ENCODE peak calls at places on chromosomes 5 and 9, in four cellular contexts. One of them, this sample, is unnamed. For H3K4me1, the result is how much of the 10 kb centered on the place peaks cover.

GRCh38 chr5:139133237-139133636 is 64.9 kb downstream of the SIL1 start:
- DNase-seq in CD8-positive, alpha-beta memory T cell: no peak
- DNase-seq in gastrocnemius medialis: no peak
- DNase-seq in suprapubic skin: no peak
- DNase-seq in this sample: no peak

GRCh38 chr5:33650911-33651310 is 210.1 kb downstream of the TARS1 start:
- DNase-seq in CD8-positive, alpha-beta memory T cell: no peak
- DNase-seq in gastrocnemius medialis: no peak
- DNase-seq in suprapubic skin: no peak
- DNase-seq in this sample: no peak

GRCh38 chr5:131994533-131995226 is 16.8 kb downstream of the ACSL6 start:
- DNase-seq in CD8-positive, alpha-beta memory T cell: no peak
- DNase-seq in gastrocnemius medialis: no peak
- DNase-seq in suprapubic skin: no peak
- DNase-seq in this sample: no peak

GRCh38 chr9:34546102-34546833 is 23.5 kb upstream of the ENHO start:
- DNase-seq in CD8-positive, alpha-beta memory T cell: no peak
- DNase-seq in gastrocnemius medialis: no peak
- DNase-seq in suprapubic skin: no peak
- DNase-seq in this sample: no peak

GRCh38 chr5:158899201-158899600 is 200.5 kb downstream of the EBF1 start:
- DNase-seq in CD8-positive, alpha-beta memory T cell: no peak
- DNase-seq in gastrocnemius medialis: no peak
- DNase-seq in suprapubic skin: no peak
- DNase-seq in this sample: no peak

GRCh38 chr5:81397169-81397568 is 3.2 kb upstream of the ACOT12 start:
- DNase-seq in CD8-positive, alpha-beta memory T cell: no peak
- DNase-seq in gastrocnemius medialis: no peak
- DNase-seq in suprapubic skin: no peak
- DNase-seq in this sample: no peak

GRCh38 chr5:28954074-28954473 is 1915.7 kb upstream of the CDH9 start:
- DNase-seq in CD8-positive, alpha-beta memory T cell: no peak
- DNase-seq in gastrocnemius medialis: no peak
- DNase-seq in suprapubic skin: no peak
- DNase-seq in this sample: no peak

GRCh38 chr9:29691758-29692407 is 2118.6 kb upstream of the C9orf72 start:
- DNase-seq in CD8-positive, alpha-beta memory T cell: no peak
- DNase-seq in gastrocnemius medialis: no peak
- DNase-seq in suprapubic skin: no peak
- DNase-seq in this sample: no peak

GRCh38 chr5:142655339-142656267 is 30.3 kb downstream of the FGF1 start:
- DNase-seq in CD8-positive, alpha-beta memory T cell: peak
- DNase-seq in gastrocnemius medialis: peak
- DNase-seq in suprapubic skin: no peak
- DNase-seq in this sample: peak

GRCh38 chr9:135951889-135952663 is 9.1 kb downstream of the UBAC1 start:
- DNase-seq in CD8-positive, alpha-beta memory T cell: no peak
- DNase-seq in gastrocnemius medialis: peak
- DNase-seq in suprapubic skin: no peak
- DNase-seq in this sample: no peak

GRCh38 chr5:108801301-108801700 is 53.6 kb downstream of the FER start:
- DNase-seq in CD8-positive, alpha-beta memory T cell: no peak
- DNase-seq in gastrocnemius medialis: no peak
- DNase-seq in suprapubic skin: no peak
- DNase-seq in this sample: no peak

GRCh38 chr5:153613143-153613542 is 122.7 kb downstream of the GRIA1 start:
- DNase-seq in CD8-positive, alpha-beta memory T cell: no peak
- DNase-seq in gastrocnemius medialis: no peak
- DNase-seq in suprapubic skin: no peak
- DNase-seq in this sample: no peak

GRCh38 chr5:177596775-177597238 is 3.1 kb upstream of the B4GALT7 start:
- DNase-seq in CD8-positive, alpha-beta memory T cell: no peak
- DNase-seq in gastrocnemius medialis: no peak
- DNase-seq in suprapubic skin: no peak
- DNase-seq in this sample: no peak

GRCh38 chr5:107635276-107635675 is 35.5 kb downstream of the EFNA5 start:
- DNase-seq in CD8-positive, alpha-beta memory T cell: no peak
- DNase-seq in gastrocnemius medialis: no peak
- DNase-seq in suprapubic skin: no peak
- DNase-seq in this sample: no peak

GRCh38 chr5:143231426-143231825 is 172.1 kb downstream of the NR3C1 start:
- DNase-seq in CD8-positive, alpha-beta memory T cell: no peak
- DNase-seq in gastrocnemius medialis: no peak
- DNase-seq in suprapubic skin: no peak
- DNase-seq in this sample: no peak

GRCh38 chr5:109479260-109479860 is 69.6 kb upstream of the PJA2 start:
- DNase-seq in CD8-positive, alpha-beta memory T cell: no peak
- DNase-seq in gastrocnemius medialis: no peak
- DNase-seq in suprapubic skin: no peak
- DNase-seq in this sample: no peak

DNA sequence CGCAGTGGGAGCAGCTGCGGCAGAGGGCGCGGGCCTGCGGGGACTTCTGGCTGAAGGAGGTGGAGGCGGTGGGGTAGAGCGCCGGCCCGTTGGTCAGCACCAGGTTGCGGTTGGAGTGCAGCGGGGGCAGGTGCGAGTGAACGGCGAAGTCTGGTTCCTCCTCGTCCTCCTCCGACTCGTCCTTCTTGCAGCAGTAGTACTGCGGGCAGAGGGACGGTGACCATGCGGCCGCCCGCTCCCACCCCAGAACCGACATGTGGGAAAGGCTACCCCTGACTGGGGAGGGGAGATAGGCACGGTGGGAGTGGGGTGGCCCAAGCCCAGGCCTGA is 30.0 kb downstream of the FAM163B start:
- DNase-seq in CD8-positive, alpha-beta memory T cell: no peak
- DNase-seq in gastrocnemius medialis: no peak
- DNase-seq in suprapubic skin: no peak
- DNase-seq in this sample: no peak
- H3K4me1 ChIP-seq in CD8-positive, alpha-beta memory T cell: under half
- H3K4me1 ChIP-seq in gastrocnemius medialis: under half
- H3K4me1 ChIP-seq in suprapubic skin: under half
- H3K4me1 ChIP-seq in this sample: under half

GRCh38 chr5:55110156-55110680 is 7.8 kb downstream of the GZMA start:
- DNase-seq in CD8-positive, alpha-beta memory T cell: no peak
- DNase-seq in gastrocnemius medialis: no peak
- DNase-seq in suprapubic skin: no peak
- DNase-seq in this sample: no peak
- H3K4me1 ChIP-seq in CD8-positive, alpha-beta memory T cell: under half
- H3K4me1 ChIP-seq in gastrocnemius medialis: under half
- H3K4me1 ChIP-seq in suprapubic skin: under half
- H3K4me1 ChIP-seq in this sample: under half

DNA sequence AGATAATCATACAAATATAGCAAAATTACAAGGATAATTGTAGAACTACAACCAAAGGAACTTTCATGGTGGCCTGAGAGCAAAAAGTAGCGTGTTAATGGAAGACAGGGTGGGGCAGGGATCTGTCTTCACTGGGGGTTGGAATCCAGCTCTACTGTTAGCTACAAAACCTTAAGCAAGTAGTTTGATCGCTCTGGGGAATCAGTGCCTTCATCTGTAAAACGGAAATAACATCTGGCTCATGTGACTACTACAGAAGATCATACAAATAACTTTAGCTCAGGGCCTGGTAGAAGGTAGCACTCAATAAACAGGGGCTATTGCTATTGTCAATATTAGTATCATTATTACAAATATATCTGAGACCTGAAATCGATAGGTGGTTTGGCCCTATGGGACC is 40.4 kb downstream of the ZNF608 start:
- DNase-seq in CD8-positive, alpha-beta memory T cell: no peak
- DNase-seq in gastrocnemius medialis: no peak
- DNase-seq in suprapubic skin: no peak
- DNase-seq in this sample: no peak
- H3K4me1 ChIP-seq in CD8-positive, alpha-beta memory T cell: under half
- H3K4me1 ChIP-seq in gastrocnemius medialis: half or more
- H3K4me1 ChIP-seq in suprapubic skin: under half
- H3K4me1 ChIP-seq in this sample: under half

DNA sequence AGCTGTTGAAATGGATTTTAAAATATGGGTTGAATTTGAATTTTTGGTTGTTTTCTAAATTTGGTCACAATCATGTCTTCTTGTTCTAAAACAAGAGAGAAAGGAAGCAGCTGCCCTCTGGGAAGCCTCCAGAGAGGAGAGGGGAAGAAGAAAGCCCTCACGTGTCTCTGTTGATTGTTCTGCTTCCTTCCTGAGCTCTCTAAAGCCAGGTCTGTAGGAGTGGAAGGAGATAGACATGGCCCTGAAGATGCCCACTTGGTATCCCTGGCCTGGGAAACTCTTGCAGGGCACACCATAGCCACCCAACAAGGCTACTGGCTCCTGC is 59.6 kb downstream of the GALNT12 start:
- DNase-seq in CD8-positive, alpha-beta memory T cell: no peak
- DNase-seq in gastrocnemius medialis: no peak
- DNase-seq in suprapubic skin: no peak
- DNase-seq in this sample: no peak
- H3K4me1 ChIP-seq in CD8-positive, alpha-beta memory T cell: under half
- H3K4me1 ChIP-seq in gastrocnemius medialis: under half
- H3K4me1 ChIP-seq in suprapubic skin: under half
- H3K4me1 ChIP-seq in this sample: under half

DNA sequence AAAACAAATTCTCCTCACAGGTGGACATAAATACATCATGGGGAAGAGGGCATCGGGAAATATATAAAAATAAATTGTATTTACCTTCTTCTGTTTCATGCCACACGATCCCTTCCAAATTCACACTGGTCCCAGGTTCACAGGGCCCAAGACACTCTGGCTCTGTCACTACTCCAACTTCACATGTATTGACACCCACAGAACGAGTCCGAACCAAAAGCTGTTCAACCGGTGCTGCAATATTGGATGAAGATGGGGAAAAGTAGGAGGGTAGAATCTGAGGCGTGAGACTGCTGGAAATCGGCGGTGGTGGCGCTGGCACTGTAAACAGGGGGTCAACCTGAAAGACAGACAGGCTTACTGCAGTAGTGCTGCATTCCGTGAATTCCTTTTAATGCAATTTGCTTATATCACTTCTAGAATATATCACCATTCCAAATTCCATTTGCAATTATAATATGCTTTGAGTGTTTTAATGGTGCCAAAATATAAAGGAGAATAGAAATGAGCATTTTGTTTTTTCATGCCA is 45.4 kb downstream of the ZNF608 start:
- DNase-seq in CD8-positive, alpha-beta memory T cell: no peak
- DNase-seq in gastrocnemius medialis: no peak
- DNase-seq in suprapubic skin: no peak
- DNase-seq in this sample: no peak
- H3K4me1 ChIP-seq in CD8-positive, alpha-beta memory T cell: under half
- H3K4me1 ChIP-seq in gastrocnemius medialis: half or more
- H3K4me1 ChIP-seq in suprapubic skin: under half
- H3K4me1 ChIP-seq in this sample: under half

DNA sequence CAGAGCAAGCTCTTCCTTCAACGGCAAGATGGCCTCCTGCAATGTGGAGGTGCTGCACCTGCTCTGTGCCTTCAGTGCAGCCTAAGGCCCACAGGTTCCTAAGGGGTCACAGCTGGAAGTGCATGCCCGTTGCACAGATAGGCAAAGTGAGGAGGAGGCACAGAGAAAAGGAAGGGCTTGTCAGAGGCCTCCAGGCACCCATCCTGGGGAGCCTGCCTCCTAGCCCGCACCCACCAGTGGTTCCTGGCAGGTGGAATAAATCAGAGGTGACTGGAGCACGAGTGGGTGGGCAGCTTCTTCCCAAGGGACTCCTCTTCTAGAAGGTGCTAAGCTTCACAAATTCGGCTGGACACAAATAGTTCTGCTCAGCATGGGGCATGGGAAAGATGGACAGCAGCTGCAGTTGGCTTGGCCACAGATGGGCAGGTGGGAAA is 52.8 kb upstream of the STXBP1 start:
- DNase-seq in CD8-positive, alpha-beta memory T cell: no peak
- DNase-seq in gastrocnemius medialis: no peak
- DNase-seq in suprapubic skin: peak
- DNase-seq in this sample: no peak
- H3K4me1 ChIP-seq in CD8-positive, alpha-beta memory T cell: under half
- H3K4me1 ChIP-seq in gastrocnemius medialis: under half
- H3K4me1 ChIP-seq in suprapubic skin: half or more
- H3K4me1 ChIP-seq in this sample: half or more

GRCh38 chr9:113522858-113523257 is 59.3 kb downstream of the RGS3 start:
- DNase-seq in CD8-positive, alpha-beta memory T cell: no peak
- DNase-seq in gastrocnemius medialis: no peak
- DNase-seq in suprapubic skin: no peak
- DNase-seq in this sample: no peak
- H3K4me1 ChIP-seq in CD8-positive, alpha-beta memory T cell: half or more
- H3K4me1 ChIP-seq in gastrocnemius medialis: half or more
- H3K4me1 ChIP-seq in suprapubic skin: under half
- H3K4me1 ChIP-seq in this sample: under half

DNA sequence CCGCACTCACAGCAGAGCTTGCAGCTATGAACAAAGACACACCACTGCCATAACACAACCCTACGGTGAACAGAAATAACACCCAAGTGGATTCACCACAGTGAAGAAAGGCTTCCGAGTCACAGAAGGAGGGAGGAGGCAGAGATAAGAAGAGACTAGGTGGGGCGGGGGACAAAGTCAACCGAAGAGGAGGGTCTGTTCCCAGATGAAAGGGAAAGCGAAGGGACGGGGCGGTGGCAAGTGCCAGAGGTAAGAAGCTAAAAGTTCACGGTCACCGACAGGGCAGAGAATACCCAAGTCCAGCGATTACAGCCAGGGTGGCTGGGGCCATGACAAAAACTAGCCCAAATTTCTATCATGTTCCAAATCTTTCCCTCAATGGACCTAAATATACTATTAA is 21.0 kb downstream of the EPB41L4B start:
- DNase-seq in CD8-positive, alpha-beta memory T cell: no peak
- DNase-seq in gastrocnemius medialis: no peak
- DNase-seq in suprapubic skin: no peak
- DNase-seq in this sample: no peak
- H3K4me1 ChIP-seq in CD8-positive, alpha-beta memory T cell: under half
- H3K4me1 ChIP-seq in gastrocnemius medialis: under half
- H3K4me1 ChIP-seq in suprapubic skin: under half
- H3K4me1 ChIP-seq in this sample: under half

GRCh38 chr5:172942556-172942955 is 16.7 kb upstream of the RPL26L1 start:
- DNase-seq in CD8-positive, alpha-beta memory T cell: no peak
- DNase-seq in gastrocnemius medialis: no peak
- DNase-seq in suprapubic skin: no peak
- DNase-seq in this sample: no peak

GRCh38 chr5:172941067-172941516 is 18.1 kb upstream of the RPL26L1 start:
- DNase-seq in CD8-positive, alpha-beta memory T cell: no peak
- DNase-seq in gastrocnemius medialis: no peak
- DNase-seq in suprapubic skin: no peak
- DNase-seq in this sample: no peak

GRCh38 chr5:172939045-172939444 is 20.2 kb upstream of the RPL26L1 start:
- DNase-seq in CD8-positive, alpha-beta memory T cell: no peak
- DNase-seq in gastrocnemius medialis: no peak
- DNase-seq in suprapubic skin: no peak
- DNase-seq in this sample: no peak

GRCh38 chr5:172939561-172939960 is 19.7 kb upstream of the RPL26L1 start:
- DNase-seq in CD8-positive, alpha-beta memory T cell: no peak
- DNase-seq in gastrocnemius medialis: no peak
- DNase-seq in suprapubic skin: no peak
- DNase-seq in this sample: no peak

GRCh38 chr5:172940242-172941066 is 18.8 kb upstream of the RPL26L1 start:
- DNase-seq in CD8-positive, alpha-beta memory T cell: no peak
- DNase-seq in gastrocnemius medialis: no peak
- DNase-seq in suprapubic skin: no peak
- DNase-seq in this sample: no peak
- H3K4me1 ChIP-seq in CD8-positive, alpha-beta memory T cell: under half
- H3K4me1 ChIP-seq in gastrocnemius medialis: under half
- H3K4me1 ChIP-seq in suprapubic skin: under half
- H3K4me1 ChIP-seq in this sample: under half

This sample was measured in tibial artery.